ENCODE peak calls at places on chromosomes 11 and 22, in eight cellular contexts. R, V, Q, S, J, Z, B and D are unnamed samples.

GRCh38 chr22:32776397-32776796 is 25.1 kb upstream of the TIMP3 start:
- DNase-seq in Q (peak), V (no peak), R (no peak), B (no peak), S (no peak), J (no peak), Z (no peak), D (no peak)

GRCh38 chr22:23125512-23126103 is 16.2 kb downstream of the RSPH14 start:
- DNase-seq in S (no peak), J (no peak), R (no peak), Z (no peak), B (no peak), Q (no peak), V (no peak), D (no peak)

GRCh38 chr11:16924826-16925494 is 89.3 kb downstream of the PLEKHA7 start:
- DNase-seq in R (peak), Q (no peak), Z (no peak), S (no peak), J (peak), V (peak), B (peak), D (peak)

GRCh38 chr11:19370100-19370861 is 129.5 kb upstream of the E2F8 start:
- DNase-seq in S (no peak), V (no peak), Z (no peak), Q (peak), B (peak), J (no peak), R (peak), D (peak)

GRCh38 chr11:72223615-72224586 is 666 bp upstream of the INPPL1 start:
- DNase-seq in V (peak), Z (no peak), Q (peak), R (peak), S (peak), J (peak), B (peak), D (peak)

GRCh38 chr11:134524876-134525845 is 113.1 kb upstream of the B3GAT1 start:
- DNase-seq in R (no peak), Z (no peak), S (no peak), B (no peak), V (no peak), Q (no peak), J (no peak), D (no peak)

GRCh38 chr22:23790819-23791736 is 4.3 kb downstream of the SMARCB1 start:
- DNase-seq in R (peak), V (peak), Q (no peak), J (no peak), B (peak), S (no peak), Z (no peak), D (peak)

GRCh38 chr11:111459506-111460270 is 52.5 kb downstream of the BTG4 start:
- DNase-seq in R (no peak), B (no peak), V (no peak), Z (no peak), S (no peak), J (no peak), Q (no peak), D (no peak)

GRCh38 chr22:50720301-50720845 is 17.6 kb upstream of the ACR start:
- DNase-seq in B (peak), J (no peak), Z (no peak), R (no peak), Q (no peak), S (no peak), V (no peak), D (no peak)